ENCODE peak calls at places on chromosome 14, in nine cellular contexts. P is progenitor cell of endocrine pancreas, Y is ACHN, V is NCI-H345, X is OCI-LY7, R is T-helper 2 cell, E is foreskin keratinocyte, F is fibroblast of pulmonary artery, J is psoas muscle. C is an unnamed sample.

GRCh38 chr14:22602853-22603252 is 4.8 kb downstream of the ABHD4 start:
- DNase-seq in P (no peak), Y (no peak), V (no peak), X (no peak), R (no peak), E (peak; percentile 85), F (no peak), J (no peak), C (no peak)

GRCh38 chr14:58914271-58914855 is 274.1 kb upstream of the DAAM1 start:
- DNase-seq in P (no peak), Y (no peak), V (no peak), X (no peak), R (no peak), E (no peak), F (no peak), J (no peak), C (no peak)

GRCh38 chr14:60565211-60565610 is 56.3 kb downstream of the SIX6 start:
- DNase-seq in P (no peak), Y (peak; percentile 71), V (no peak), X (peak; percentile 50), R (no peak), E (no peak), F (peak; percentile 71), J (no peak), C (no peak)

GRCh38 chr14:54487771-54488170 is 1.0 kb downstream of the GMFB start:
- DNase-seq in P (no peak), Y (peak; percentile 55), V (no peak), X (no peak), R (no peak), E (peak; percentile 53), F (peak; percentile 64), J (no peak), C (no peak)

GRCh38 chr14:35343709-35344474 is 51.7 kb downstream of the PSMA6 start:
- DNase-seq in P (no peak), Y (no peak), V (no peak), X (no peak), R (no peak), E (no peak), F (no peak), J (no peak), C (no peak)

GRCh38 chr14:60248697-60249314 is at the start of gene PPM1A:
- DNase-seq in P (peak; percentile 91), Y (peak; percentile 92), V (peak; percentile 97), X (peak; percentile 97), R (peak; percentile 90), E (peak; percentile 85), F (peak; percentile 97), J (peak; percentile 95), C (peak; percentile 95)

GRCh38 chr14:36161781-36162180 is 14.7 kb downstream of the PTCSC3 start:
- DNase-seq in P (peak; percentile 10), Y (peak; percentile 1), V (no peak), X (no peak), R (no peak), E (no peak), F (no peak), J (no peak), C (no peak)

GRCh38 chr14:55780156-55780946 is 200.3 kb downstream of the KTN1 start:
- DNase-seq in P (no peak), Y (peak; percentile 4), V (no peak), X (no peak), R (no peak), E (peak; percentile 72), F (peak; percentile 90), J (peak; percentile 21), C (no peak)

GRCh38 chr14:24332094-24332983 is 2.5 kb downstream of the ADCY4 start:
- DNase-seq in P (peak; percentile 46), Y (peak; percentile 32), V (peak; percentile 85), X (peak; percentile 92), R (peak; percentile 79), E (peak; percentile 67), F (peak; percentile 65), J (peak; percentile 54), C (peak; percentile 79)

GRCh38 chr14:33914676-33915516 is 36.0 kb downstream of the EGLN3 start:
- DNase-seq in P (no peak), Y (peak; percentile 58), V (no peak), X (no peak), R (no peak), E (peak; percentile 79), F (peak; percentile 90), J (no peak), C (no peak)

GRCh38 chr14:29637406-29637805 is 290.2 kb downstream of the PRKD1 start:
- DNase-seq in P (no peak), Y (peak; percentile 50), V (peak; percentile 72), X (no peak), R (no peak), E (no peak), F (peak; percentile 85), J (no peak), C (peak; percentile 71)

GRCh38 chr14:94571950-94572349 is 9.3 kb upstream of the SERPINA5 start:
- DNase-seq in P (no peak), Y (no peak), V (no peak), X (no peak), R (no peak), E (no peak), F (peak; percentile 57), J (no peak), C (no peak)

GRCh38 chr14:77376380-77376770 is 519 bp downstream of the TMED8 start:
- DNase-seq in P (no peak), Y (peak; percentile 10), V (peak; percentile 44), X (peak; percentile 44), R (no peak), E (no peak), F (no peak), J (peak; percentile 26), C (peak; percentile 23)

GRCh38 chr14:44866322-44866721 is 95.4 kb downstream of the KLHL28 start:
- DNase-seq in P (no peak), Y (no peak), V (no peak), X (no peak), R (no peak), E (no peak), F (no peak), J (no peak), C (no peak)

GRCh38 chr14:92473261-92473946 is 40.2 kb upstream of the RIN3 start:
- DNase-seq in P (no peak), Y (no peak), V (no peak), X (no peak), R (no peak), E (peak; percentile 15), F (peak; percentile 24), J (peak; percentile 72), C (no peak)

GRCh38 chr14:75234173-75234855 is 44.3 kb upstream of the FOS start:
- DNase-seq in P (no peak), Y (peak; percentile 83), V (no peak), X (no peak), R (no peak), E (peak; percentile 75), F (peak; percentile 91), J (peak; percentile 37), C (no peak)

GRCh38 chr14:100274250-100274649 is 32.0 kb downstream of the SLC25A29 start:
- DNase-seq in P (no peak), Y (no peak), V (no peak), X (no peak), R (no peak), E (no peak), F (no peak), J (no peak), C (no peak)

GRCh38 chr14:95426116-95426475 is 90.4 kb downstream of the SYNE3 start:
- DNase-seq in P (no peak), Y (no peak), V (no peak), X (no peak), R (no peak), E (no peak), F (no peak), J (no peak), C (no peak)

GRCh38 chr14:87149583-87150354 is 843.2 kb downstream of the GALC start:
- DNase-seq in P (no peak), Y (no peak), V (peak; percentile 36), X (no peak), R (no peak), E (peak; percentile 17), F (peak; percentile 1), J (no peak), C (no peak)

GRCh38 chr14:68892961-68893360 is 86.1 kb downstream of the ACTN1 start:
- DNase-seq in P (no peak), Y (no peak), V (no peak), X (no peak), R (no peak), E (no peak), F (no peak), J (no peak), C (no peak)

GRCh38 chr14:87457727-87458126 is 535.3 kb downstream of the GALC start:
- DNase-seq in P (no peak), Y (peak; percentile 45), V (no peak), X (no peak), R (no peak), E (no peak), F (no peak), J (no peak), C (no peak)

GRCh38 chr14:87113286-87113685 is 879.7 kb downstream of the GALC start:
- DNase-seq in P (no peak), Y (peak; percentile 9), V (no peak), X (peak; percentile 67), R (no peak), E (no peak), F (no peak), J (no peak), C (no peak)

GRCh38 chr14:71471604-71472003 is 460.6 kb upstream of the RGS6 start:
- DNase-seq in P (no peak), Y (no peak), V (no peak), X (no peak), R (no peak), E (no peak), F (no peak), J (no peak), C (no peak)